ENCODE peak calls at places on chromosomes 13 and 19, in four cellular contexts. One of them, this sample, is unnamed.

GRCh38 chr19:46461537-46461936 is 9.8 kb downstream of the PNMA8A start:
- DNase-seq in LoVo: no peak
- DNase-seq in activated effector memory CD4-positive, alpha-beta T cell treated with Interleukin-2 at 50 U/mL for 16 hours: no peak
- DNase-seq in stimulated activated CD8-positive, alpha-beta memory T cell treated with anti-CD3 and anti-CD28 coated beads, Interleukin-7, amount 100 ng/mL, for 1 hour: no peak
- DNase-seq in this sample: no peak

GRCh38 chr19:38615007-38615581 is 2.7 kb downstream of the MAP4K1 start:
- DNase-seq in LoVo: no peak
- DNase-seq in stimulated activated CD8-positive, alpha-beta memory T cell treated with anti-CD3 and anti-CD28 coated beads, Interleukin-7, amount 100 ng/mL, for 1 hour: no peak
- DNase-seq in activated effector memory CD4-positive, alpha-beta T cell treated with Interleukin-2 at 50 U/mL for 16 hours: no peak
- DNase-seq in this sample: no peak

GRCh38 chr13:59452189-59452588 is 711.5 kb downstream of the DIAPH3 start:
- DNase-seq in LoVo: no peak
- DNase-seq in stimulated activated CD8-positive, alpha-beta memory T cell treated with anti-CD3 and anti-CD28 coated beads, Interleukin-7, amount 100 ng/mL, for 1 hour: no peak
- DNase-seq in activated effector memory CD4-positive, alpha-beta T cell treated with Interleukin-2 at 50 U/mL for 16 hours: no peak
- DNase-seq in this sample: no peak

GRCh38 chr13:44116562-44117315 is 237.0 kb downstream of the LACC1 start:
- DNase-seq in LoVo: no peak
- DNase-seq in activated effector memory CD4-positive, alpha-beta T cell treated with Interleukin-2 at 50 U/mL for 16 hours: no peak
- DNase-seq in stimulated activated CD8-positive, alpha-beta memory T cell treated with anti-CD3 and anti-CD28 coated beads, Interleukin-7, amount 100 ng/mL, for 1 hour: no peak
- DNase-seq in this sample: no peak

GRCh38 chr19:9406798-9407352 is 28.5 kb downstream of the ZNF266 start:
- DNase-seq in stimulated activated CD8-positive, alpha-beta memory T cell treated with anti-CD3 and anti-CD28 coated beads, Interleukin-7, amount 100 ng/mL, for 1 hour: no peak
- DNase-seq in activated effector memory CD4-positive, alpha-beta T cell treated with Interleukin-2 at 50 U/mL for 16 hours: peak; percentile 7
- DNase-seq in LoVo: no peak
- DNase-seq in this sample: no peak

GRCh38 chr19:11658954-11659353 is 61.7 kb downstream of the ZNF627 start:
- DNase-seq in stimulated activated CD8-positive, alpha-beta memory T cell treated with anti-CD3 and anti-CD28 coated beads, Interleukin-7, amount 100 ng/mL, for 1 hour: no peak
- DNase-seq in LoVo: no peak
- DNase-seq in activated effector memory CD4-positive, alpha-beta T cell treated with Interleukin-2 at 50 U/mL for 16 hours: no peak
- DNase-seq in this sample: no peak

GRCh38 chr13:19810996-19811881 is 28.5 kb upstream of the PSPC1 start:
- DNase-seq in LoVo: no peak
- DNase-seq in stimulated activated CD8-positive, alpha-beta memory T cell treated with anti-CD3 and anti-CD28 coated beads, Interleukin-7, amount 100 ng/mL, for 1 hour: no peak
- DNase-seq in activated effector memory CD4-positive, alpha-beta T cell treated with Interleukin-2 at 50 U/mL for 16 hours: no peak
- DNase-seq in this sample: no peak

GRCh38 chr13:98476538-98476966 is 100.4 kb downstream of the STK24 start:
- DNase-seq in LoVo: no peak
- DNase-seq in activated effector memory CD4-positive, alpha-beta T cell treated with Interleukin-2 at 50 U/mL for 16 hours: peak; percentile 85
- DNase-seq in stimulated activated CD8-positive, alpha-beta memory T cell treated with anti-CD3 and anti-CD28 coated beads, Interleukin-7, amount 100 ng/mL, for 1 hour: peak; percentile 68
- DNase-seq in this sample: no peak

GRCh38 chr13:63124863-63125262 is 1709.2 kb upstream of the PCDH20 start:
- DNase-seq in activated effector memory CD4-positive, alpha-beta T cell treated with Interleukin-2 at 50 U/mL for 16 hours: no peak
- DNase-seq in LoVo: no peak
- DNase-seq in stimulated activated CD8-positive, alpha-beta memory T cell treated with anti-CD3 and anti-CD28 coated beads, Interleukin-7, amount 100 ng/mL, for 1 hour: no peak
- DNase-seq in this sample: no peak

GRCh38 chr13:37386276-37386675 is 212.3 kb downstream of the POSTN start:
- DNase-seq in LoVo: no peak
- DNase-seq in stimulated activated CD8-positive, alpha-beta memory T cell treated with anti-CD3 and anti-CD28 coated beads, Interleukin-7, amount 100 ng/mL, for 1 hour: no peak
- DNase-seq in activated effector memory CD4-positive, alpha-beta T cell treated with Interleukin-2 at 50 U/mL for 16 hours: no peak
- DNase-seq in this sample: no peak

GRCh38 chr13:98581971-98582702 is 5.2 kb upstream of the STK24 start:
- DNase-seq in stimulated activated CD8-positive, alpha-beta memory T cell treated with anti-CD3 and anti-CD28 coated beads, Interleukin-7, amount 100 ng/mL, for 1 hour: no peak
- DNase-seq in activated effector memory CD4-positive, alpha-beta T cell treated with Interleukin-2 at 50 U/mL for 16 hours: no peak
- DNase-seq in LoVo: no peak
- DNase-seq in this sample: no peak

GRCh38 chr13:30145709-30146367 is 161.5 kb downstream of the KATNAL1 start:
- DNase-seq in LoVo: no peak
- DNase-seq in activated effector memory CD4-positive, alpha-beta T cell treated with Interleukin-2 at 50 U/mL for 16 hours: no peak
- DNase-seq in stimulated activated CD8-positive, alpha-beta memory T cell treated with anti-CD3 and anti-CD28 coated beads, Interleukin-7, amount 100 ng/mL, for 1 hour: no peak
- DNase-seq in this sample: no peak

GRCh38 chr13:104984296-104984818 is 1551.1 kb downstream of the EFNB2 start:
- DNase-seq in activated effector memory CD4-positive, alpha-beta T cell treated with Interleukin-2 at 50 U/mL for 16 hours: peak; percentile 1
- DNase-seq in LoVo: no peak
- DNase-seq in stimulated activated CD8-positive, alpha-beta memory T cell treated with anti-CD3 and anti-CD28 coated beads, Interleukin-7, amount 100 ng/mL, for 1 hour: peak; percentile 0
- DNase-seq in this sample: no peak

GRCh38 chr13:31862828-31863227 is 123.5 kb downstream of the RXFP2 start:
- DNase-seq in activated effector memory CD4-positive, alpha-beta T cell treated with Interleukin-2 at 50 U/mL for 16 hours: no peak
- DNase-seq in LoVo: no peak
- DNase-seq in stimulated activated CD8-positive, alpha-beta memory T cell treated with anti-CD3 and anti-CD28 coated beads, Interleukin-7, amount 100 ng/mL, for 1 hour: no peak
- DNase-seq in this sample: no peak